ENCODE peak calls at places on chromosome 4, in ten cellular contexts. One of them, this sample, is unnamed.

GRCh38 chr4:18020671-18021469 is 685 bp downstream of the LCORL start:
- DNase-seq in GM06990: peak
- DNase-seq in AG04450: peak
- DNase-seq in CD4-positive, alpha-beta T cell: peak
- DNase-seq in PC-3: peak
- DNase-seq in HL-60: peak
- DNase-seq in nephron progenitor cell: peak
- DNase-seq in ascending aorta: peak
- DNase-seq in MCF 10A: peak
- DNase-seq in AG09309: peak
- DNase-seq in this sample: peak

GRCh38 chr4:81470456-81471327 is 1.0 kb downstream of the RASGEF1B start:
- DNase-seq in GM06990: peak
- DNase-seq in AG04450: no peak
- DNase-seq in CD4-positive, alpha-beta T cell: peak
- DNase-seq in PC-3: peak
- DNase-seq in HL-60: no peak
- DNase-seq in nephron progenitor cell: peak
- DNase-seq in ascending aorta: peak
- DNase-seq in MCF 10A: no peak
- DNase-seq in AG09309: no peak
- DNase-seq in this sample: no peak

GRCh38 chr4:48947731-48948130 is 38.3 kb upstream of the CWH43 start:
- DNase-seq in GM06990: no peak
- DNase-seq in AG04450: no peak
- DNase-seq in CD4-positive, alpha-beta T cell: no peak
- DNase-seq in PC-3: no peak
- DNase-seq in HL-60: no peak
- DNase-seq in nephron progenitor cell: no peak
- DNase-seq in ascending aorta: no peak
- DNase-seq in MCF 10A: no peak
- DNase-seq in AG09309: no peak
- DNase-seq in this sample: no peak

GRCh38 chr4:87961993-87962791 is 13.3 kb upstream of the SPP1 start:
- DNase-seq in GM06990: no peak
- DNase-seq in AG04450: no peak
- DNase-seq in CD4-positive, alpha-beta T cell: no peak
- DNase-seq in PC-3: peak
- DNase-seq in HL-60: no peak
- DNase-seq in nephron progenitor cell: no peak
- DNase-seq in ascending aorta: no peak
- DNase-seq in MCF 10A: peak
- DNase-seq in AG09309: no peak
- DNase-seq in this sample: no peak

GRCh38 chr4:184457530-184458249 is 16.7 kb downstream of the IRF2 start:
- DNase-seq in GM06990: no peak
- DNase-seq in AG04450: no peak
- DNase-seq in CD4-positive, alpha-beta T cell: no peak
- DNase-seq in PC-3: no peak
- DNase-seq in HL-60: no peak
- DNase-seq in nephron progenitor cell: no peak
- DNase-seq in ascending aorta: no peak
- DNase-seq in MCF 10A: no peak
- DNase-seq in AG09309: no peak
- DNase-seq in this sample: no peak

GRCh38 chr4:94961420-94961819 is 203.7 kb downstream of the BMPR1B start:
- DNase-seq in GM06990: no peak
- DNase-seq in AG04450: no peak
- DNase-seq in CD4-positive, alpha-beta T cell: no peak
- DNase-seq in PC-3: no peak
- DNase-seq in HL-60: no peak
- DNase-seq in nephron progenitor cell: no peak
- DNase-seq in ascending aorta: no peak
- DNase-seq in MCF 10A: no peak
- DNase-seq in AG09309: no peak
- DNase-seq in this sample: no peak

GRCh38 chr4:86939123-86939522 is 4.3 kb downstream of the AFF1 start:
- DNase-seq in GM06990: peak
- DNase-seq in AG04450: no peak
- DNase-seq in CD4-positive, alpha-beta T cell: no peak
- DNase-seq in PC-3: peak
- DNase-seq in HL-60: no peak
- DNase-seq in nephron progenitor cell: no peak
- DNase-seq in ascending aorta: no peak
- DNase-seq in MCF 10A: no peak
- DNase-seq in AG09309: no peak
- DNase-seq in this sample: no peak

GRCh38 chr4:75643651-75644050 is 13.3 kb upstream of the CDKL2 start:
- DNase-seq in GM06990: no peak
- DNase-seq in AG04450: no peak
- DNase-seq in CD4-positive, alpha-beta T cell: no peak
- DNase-seq in PC-3: no peak
- DNase-seq in HL-60: no peak
- DNase-seq in nephron progenitor cell: no peak
- DNase-seq in ascending aorta: no peak
- DNase-seq in MCF 10A: no peak
- DNase-seq in AG09309: no peak
- DNase-seq in this sample: no peak

GRCh38 chr4:153488719-153489384 is 22.7 kb downstream of the TMEM131L start:
- DNase-seq in GM06990: peak
- DNase-seq in AG04450: no peak
- DNase-seq in CD4-positive, alpha-beta T cell: no peak
- DNase-seq in PC-3: no peak
- DNase-seq in HL-60: no peak
- DNase-seq in nephron progenitor cell: peak
- DNase-seq in ascending aorta: no peak
- DNase-seq in MCF 10A: peak
- DNase-seq in AG09309: no peak
- DNase-seq in this sample: no peak

GRCh38 chr4:85243857-85244256 is 231.1 kb upstream of the ARHGAP24 start:
- DNase-seq in GM06990: no peak
- DNase-seq in AG04450: no peak
- DNase-seq in CD4-positive, alpha-beta T cell: no peak
- DNase-seq in PC-3: peak
- DNase-seq in HL-60: no peak
- DNase-seq in nephron progenitor cell: no peak
- DNase-seq in ascending aorta: no peak
- DNase-seq in MCF 10A: no peak
- DNase-seq in AG09309: no peak
- DNase-seq in this sample: no peak

GRCh38 chr4:118557298-118557851 is 127.8 kb upstream of the METTL14 start:
- DNase-seq in GM06990: no peak
- DNase-seq in AG04450: no peak
- DNase-seq in CD4-positive, alpha-beta T cell: no peak
- DNase-seq in PC-3: peak
- DNase-seq in HL-60: peak
- DNase-seq in nephron progenitor cell: no peak
- DNase-seq in ascending aorta: no peak
- DNase-seq in MCF 10A: peak
- DNase-seq in AG09309: no peak
- DNase-seq in this sample: no peak

GRCh38 chr4:2071252-2071911 is 12.3 kb downstream of the NAT8L start:
- DNase-seq in GM06990: no peak
- DNase-seq in AG04450: no peak
- DNase-seq in CD4-positive, alpha-beta T cell: no peak
- DNase-seq in PC-3: no peak
- DNase-seq in HL-60: no peak
- DNase-seq in nephron progenitor cell: no peak
- DNase-seq in ascending aorta: no peak
- DNase-seq in MCF 10A: no peak
- DNase-seq in AG09309: no peak
- DNase-seq in this sample: no peak

GRCh38 chr4:177737387-177737965 is 295.2 kb upstream of the AGA start:
- DNase-seq in GM06990: no peak
- DNase-seq in AG04450: no peak
- DNase-seq in CD4-positive, alpha-beta T cell: no peak
- DNase-seq in PC-3: peak
- DNase-seq in HL-60: no peak
- DNase-seq in nephron progenitor cell: no peak
- DNase-seq in ascending aorta: no peak
- DNase-seq in MCF 10A: no peak
- DNase-seq in AG09309: no peak
- DNase-seq in this sample: no peak

GRCh38 chr4:89836031-89836777 is 757 bp downstream of the SNCA start:
- DNase-seq in GM06990: no peak
- DNase-seq in AG04450: no peak
- DNase-seq in CD4-positive, alpha-beta T cell: no peak
- DNase-seq in PC-3: no peak
- DNase-seq in HL-60: no peak
- DNase-seq in nephron progenitor cell: peak
- DNase-seq in ascending aorta: no peak
- DNase-seq in MCF 10A: peak
- DNase-seq in AG09309: no peak
- DNase-seq in this sample: no peak

GRCh38 chr4:122666527-122667245 is 45.8 kb upstream of the IL21 start:
- DNase-seq in GM06990: no peak
- DNase-seq in AG04450: peak
- DNase-seq in CD4-positive, alpha-beta T cell: no peak
- DNase-seq in PC-3: peak
- DNase-seq in HL-60: no peak
- DNase-seq in nephron progenitor cell: no peak
- DNase-seq in ascending aorta: no peak
- DNase-seq in MCF 10A: peak
- DNase-seq in AG09309: peak
- DNase-seq in this sample: peak

GRCh38 chr4:73230865-73231517 is 27.6 kb downstream of the ANKRD17 start:
- DNase-seq in GM06990: no peak
- DNase-seq in AG04450: no peak
- DNase-seq in CD4-positive, alpha-beta T cell: no peak
- DNase-seq in PC-3: no peak
- DNase-seq in HL-60: no peak
- DNase-seq in nephron progenitor cell: no peak
- DNase-seq in ascending aorta: no peak
- DNase-seq in MCF 10A: no peak
- DNase-seq in AG09309: no peak
- DNase-seq in this sample: no peak

GRCh38 chr4:144985536-144985935 is 112.5 kb downstream of the ANAPC10 start:
- DNase-seq in GM06990: no peak
- DNase-seq in AG04450: no peak
- DNase-seq in CD4-positive, alpha-beta T cell: no peak
- DNase-seq in PC-3: no peak
- DNase-seq in HL-60: no peak
- DNase-seq in nephron progenitor cell: no peak
- DNase-seq in ascending aorta: no peak
- DNase-seq in MCF 10A: no peak
- DNase-seq in AG09309: peak
- DNase-seq in this sample: no peak

GRCh38 chr4:8308856-8309771 is 39.6 kb downstream of the HTRA3 start:
- DNase-seq in GM06990: no peak
- DNase-seq in AG04450: peak
- DNase-seq in CD4-positive, alpha-beta T cell: no peak
- DNase-seq in PC-3: no peak
- DNase-seq in HL-60: no peak
- DNase-seq in nephron progenitor cell: no peak
- DNase-seq in ascending aorta: no peak
- DNase-seq in MCF 10A: no peak
- DNase-seq in AG09309: no peak
- DNase-seq in this sample: no peak

GRCh38 chr4:53105313-53105712 is 243.2 kb downstream of the RASL11B start:
- DNase-seq in GM06990: no peak
- DNase-seq in AG04450: no peak
- DNase-seq in CD4-positive, alpha-beta T cell: no peak
- DNase-seq in PC-3: no peak
- DNase-seq in HL-60: no peak
- DNase-seq in nephron progenitor cell: no peak
- DNase-seq in ascending aorta: no peak
- DNase-seq in MCF 10A: no peak
- DNase-seq in AG09309: no peak
- DNase-seq in this sample: no peak
- TF ChIP-seq CTCF in GM06990: no peak
- TF ChIP-seq CTCF in AG04450: no peak
- TF ChIP-seq CTCF in CD4-positive, alpha-beta T cell: no peak
- TF ChIP-seq CTCF in PC-3: no peak
- TF ChIP-seq CTCF in HL-60: no peak
- TF ChIP-seq CTCF in nephron progenitor cell: no peak
- TF ChIP-seq CTCF in ascending aorta: no peak
- TF ChIP-seq CTCF in MCF 10A: no peak
- TF ChIP-seq CTCF in AG09309: no peak
- TF ChIP-seq CTCF in this sample: no peak

DNA sequence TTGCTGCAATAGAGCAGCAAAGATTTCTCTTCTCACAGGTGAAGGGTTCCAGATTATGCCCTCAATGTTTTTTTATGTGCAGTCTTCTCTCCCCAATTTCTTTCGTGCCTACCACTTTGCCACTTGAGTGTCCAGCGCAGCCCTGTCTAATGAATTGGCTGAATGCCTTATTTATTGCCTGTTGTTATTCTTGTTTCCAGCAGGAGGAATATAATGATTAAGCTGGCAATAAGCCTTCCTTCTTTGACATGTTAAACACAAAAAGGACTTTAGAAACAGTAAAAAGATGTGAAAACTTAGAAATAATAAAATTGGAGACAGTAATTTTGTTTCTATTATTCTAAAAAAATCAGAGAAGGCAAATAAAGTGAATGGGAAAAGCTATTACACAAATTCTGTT is 34.6 kb upstream of the FRAS1 start:
- DNase-seq in GM06990: no peak
- DNase-seq in AG04450: no peak
- DNase-seq in CD4-positive, alpha-beta T cell: no peak
- DNase-seq in PC-3: no peak
- DNase-seq in HL-60: no peak
- DNase-seq in nephron progenitor cell: no peak
- DNase-seq in ascending aorta: no peak
- DNase-seq in MCF 10A: peak
- DNase-seq in AG09309: no peak
- DNase-seq in this sample: no peak
- TF ChIP-seq CTCF in GM06990: no peak
- TF ChIP-seq CTCF in AG04450: no peak
- TF ChIP-seq CTCF in CD4-positive, alpha-beta T cell: no peak
- TF ChIP-seq CTCF in PC-3: peak
- TF ChIP-seq CTCF in HL-60: no peak
- TF ChIP-seq CTCF in nephron progenitor cell: no peak
- TF ChIP-seq CTCF in ascending aorta: no peak
- TF ChIP-seq CTCF in MCF 10A: no peak
- TF ChIP-seq CTCF in AG09309: no peak
- TF ChIP-seq CTCF in this sample: no peak

GRCh38 chr4:106522839-106523238 is 154.3 kb upstream of the GIMD1 start:
- DNase-seq in GM06990: no peak
- DNase-seq in AG04450: no peak
- DNase-seq in CD4-positive, alpha-beta T cell: no peak
- DNase-seq in PC-3: peak
- DNase-seq in HL-60: no peak
- DNase-seq in nephron progenitor cell: no peak
- DNase-seq in ascending aorta: no peak
- DNase-seq in MCF 10A: peak
- DNase-seq in AG09309: no peak
- DNase-seq in this sample: no peak
- TF ChIP-seq CTCF in GM06990: no peak
- TF ChIP-seq CTCF in AG04450: no peak
- TF ChIP-seq CTCF in CD4-positive, alpha-beta T cell: no peak
- TF ChIP-seq CTCF in PC-3: peak
- TF ChIP-seq CTCF in HL-60: no peak
- TF ChIP-seq CTCF in nephron progenitor cell: no peak
- TF ChIP-seq CTCF in ascending aorta: no peak
- TF ChIP-seq CTCF in MCF 10A: no peak
- TF ChIP-seq CTCF in AG09309: peak
- TF ChIP-seq CTCF in this sample: peak

DNA sequence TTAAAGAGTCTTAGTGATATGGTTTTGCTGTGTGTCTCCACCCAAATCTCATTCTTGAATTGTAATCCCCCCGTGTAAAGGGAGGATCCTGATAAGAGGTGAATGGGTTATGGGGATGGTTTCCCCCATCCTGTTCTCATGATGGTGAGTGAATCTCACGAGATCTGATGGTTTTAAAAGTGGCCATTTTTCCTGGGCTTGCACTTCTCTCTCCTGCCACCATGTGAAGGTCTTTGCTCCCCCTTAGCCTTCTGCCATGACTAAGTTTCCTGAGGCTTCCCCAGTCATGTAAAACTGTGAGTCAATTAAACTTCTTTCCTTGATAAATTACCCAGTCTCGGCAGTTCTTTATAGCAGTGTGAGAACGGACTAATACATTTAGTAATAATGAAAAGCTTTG is 46.9 kb downstream of the ANTXR2 start:
- DNase-seq in GM06990: no peak
- DNase-seq in AG04450: no peak
- DNase-seq in CD4-positive, alpha-beta T cell: no peak
- DNase-seq in PC-3: peak
- DNase-seq in HL-60: no peak
- DNase-seq in nephron progenitor cell: no peak
- DNase-seq in ascending aorta: no peak
- DNase-seq in MCF 10A: no peak
- DNase-seq in AG09309: no peak
- DNase-seq in this sample: no peak
- TF ChIP-seq CTCF in GM06990: no peak
- TF ChIP-seq CTCF in AG04450: no peak
- TF ChIP-seq CTCF in CD4-positive, alpha-beta T cell: no peak
- TF ChIP-seq CTCF in PC-3: no peak
- TF ChIP-seq CTCF in HL-60: no peak
- TF ChIP-seq CTCF in nephron progenitor cell: no peak
- TF ChIP-seq CTCF in ascending aorta: no peak
- TF ChIP-seq CTCF in MCF 10A: no peak
- TF ChIP-seq CTCF in AG09309: no peak
- TF ChIP-seq CTCF in this sample: no peak

This sample was measured in AG09319.